ENCODE peak calls at places on chromosomes 6 and 20, in seven cellular contexts. N is CD8-positive, alpha-beta T cell; H is heart right ventricle; O is cardiac muscle cell; F is tibial artery; X is uterus; P is ovary. B is an unnamed sample.

GRCh38 chr20:45833883-45834796 is 541 bp downstream of the SNX21 start:
- DNase-seq in N (peak), H (peak), O (peak), F (peak), X (peak), P (peak), B (peak)

GRCh38 chr6:28922004-28922840 is 1.6 kb downstream of the TRIM27 start:
- DNase-seq in N (peak), H (no peak), O (peak), F (no peak), X (no peak), P (no peak), B (no peak)

GRCh38 chr6:165091121-165091785 is 218.2 kb downstream of the C6orf118 start:
- DNase-seq in N (no peak), H (no peak), O (no peak), F (no peak), X (no peak), P (no peak), B (no peak)

GRCh38 chr6:152846825-152847224 is 96.2 kb downstream of the VIP start:
- DNase-seq in N (no peak), H (no peak), O (no peak), F (no peak), X (no peak), P (no peak), B (no peak)

GRCh38 chr20:6162239-6162638 is 39.4 kb upstream of the FERMT1 start:
- DNase-seq in N (no peak), H (peak), O (peak), F (peak), X (peak), P (no peak), B (peak)

GRCh38 chr20:58481541-58482021 is 33.6 kb downstream of the APCDD1L start:
- DNase-seq in N (peak), H (peak), O (peak), F (no peak), X (no peak), P (no peak), B (no peak)

GRCh38 chr6:142872376-142872775 is 72.6 kb downstream of the HIVEP2 start:
- DNase-seq in N (no peak), H (no peak), O (no peak), F (no peak), X (no peak), P (no peak), B (no peak)

GRCh38 chr6:108168980-108169800 is 3.4 kb downstream of the NR2E1 start:
- DNase-seq in N (no peak), H (no peak), O (no peak), F (no peak), X (no peak), P (no peak), B (no peak)

GRCh38 chr6:165726915-165727314 is 63.9 kb upstream of the PDE10A start:
- DNase-seq in N (no peak), H (no peak), O (no peak), F (no peak), X (peak), P (no peak), B (no peak)

GRCh38 chr6:111105578-111105977 is 18.3 kb downstream of the SLC16A10 start:
- DNase-seq in N (peak), H (peak), O (peak), F (no peak), X (peak), P (peak), B (peak)

GRCh38 chr6:134551245-134551960 is 233.5 kb upstream of the SGK1 start:
- DNase-seq in N (no peak), H (no peak), O (no peak), F (no peak), X (no peak), P (no peak), B (no peak)

GRCh38 chr6:125197795-125198269 is 44.3 kb downstream of the TPD52L1 start:
- DNase-seq in N (no peak), H (peak), O (peak), F (peak), X (peak), P (peak), B (peak)

GRCh38 chr20:41278936-41279335 is 38.6 kb downstream of the ZHX3 start:
- DNase-seq in N (no peak), H (no peak), O (no peak), F (no peak), X (no peak), P (no peak), B (no peak)

GRCh38 chr6:75084872-75085381 is 120.9 kb downstream of the COL12A1 start:
- DNase-seq in N (no peak), H (peak), O (no peak), F (no peak), X (no peak), P (peak), B (no peak)

GRCh38 chr6:5205877-5206840 is 54.6 kb downstream of the LYRM4 start:
- DNase-seq in N (no peak), H (peak), O (peak), F (peak), X (peak), P (peak), B (peak)

GRCh38 chr6:163935158-163935762 is 520.7 kb downstream of the QKI start:
- DNase-seq in N (no peak), H (peak), O (no peak), F (no peak), X (no peak), P (no peak), B (no peak)

GRCh38 chr6:139627091-139627490 is 252.6 kb upstream of the CITED2 start:
- DNase-seq in N (no peak), H (no peak), O (no peak), F (no peak), X (no peak), P (no peak), B (no peak)

GRCh38 chr6:135505222-135505621 is 7.7 kb upstream of the AHI1 start:
- DNase-seq in N (no peak), H (no peak), O (no peak), F (no peak), X (no peak), P (no peak), B (no peak)

GRCh38 chr6:36827261-36828079 is 11.8 kb downstream of the CPNE5 start:
- DNase-seq in N (peak), H (no peak), O (no peak), F (peak), X (peak), P (peak), B (no peak)

GRCh38 chr6:16921399-16922110 is 160.3 kb upstream of the ATXN1 start:
- DNase-seq in N (no peak), H (no peak), O (no peak), F (no peak), X (no peak), P (no peak), B (no peak)

GRCh38 chr6:114648847-114649246 is 306.0 kb upstream of the HS3ST5 start:
- DNase-seq in N (no peak), H (no peak), O (no peak), F (no peak), X (no peak), P (no peak), B (no peak)

GRCh38 chr6:154613137-154613676 is 102.7 kb upstream of the CNKSR3 start:
- DNase-seq in N (no peak), H (no peak), O (no peak), F (no peak), X (no peak), P (no peak), B (no peak)

GRCh38 chr6:166930354-166930891 is 25.9 kb downstream of the RNASET2 start:
- DNase-seq in N (no peak), H (no peak), O (no peak), F (no peak), X (no peak), P (no peak), B (no peak)

GRCh38 chr6:129695373-129696027 is 14.5 kb downstream of the ARHGAP18 start:
- DNase-seq in N (no peak), H (no peak), O (no peak), F (no peak), X (no peak), P (no peak), B (no peak)

GRCh38 chr20:56362833-56363413 is 4.1 kb downstream of the FAM210B start:
- DNase-seq in N (no peak), H (no peak), O (no peak), F (no peak), X (no peak), P (peak), B (no peak)

GRCh38 chr6:52975580-52975979 is 19.5 kb downstream of the GSTA4 start:
- DNase-seq in N (no peak), H (no peak), O (no peak), F (no peak), X (no peak), P (no peak), B (no peak)

GRCh38 chr6:155399062-155399746 is 56.4 kb downstream of the NOX3 start:
- DNase-seq in N (no peak), H (no peak), O (no peak), F (no peak), X (no peak), P (no peak), B (no peak)

DNA sequence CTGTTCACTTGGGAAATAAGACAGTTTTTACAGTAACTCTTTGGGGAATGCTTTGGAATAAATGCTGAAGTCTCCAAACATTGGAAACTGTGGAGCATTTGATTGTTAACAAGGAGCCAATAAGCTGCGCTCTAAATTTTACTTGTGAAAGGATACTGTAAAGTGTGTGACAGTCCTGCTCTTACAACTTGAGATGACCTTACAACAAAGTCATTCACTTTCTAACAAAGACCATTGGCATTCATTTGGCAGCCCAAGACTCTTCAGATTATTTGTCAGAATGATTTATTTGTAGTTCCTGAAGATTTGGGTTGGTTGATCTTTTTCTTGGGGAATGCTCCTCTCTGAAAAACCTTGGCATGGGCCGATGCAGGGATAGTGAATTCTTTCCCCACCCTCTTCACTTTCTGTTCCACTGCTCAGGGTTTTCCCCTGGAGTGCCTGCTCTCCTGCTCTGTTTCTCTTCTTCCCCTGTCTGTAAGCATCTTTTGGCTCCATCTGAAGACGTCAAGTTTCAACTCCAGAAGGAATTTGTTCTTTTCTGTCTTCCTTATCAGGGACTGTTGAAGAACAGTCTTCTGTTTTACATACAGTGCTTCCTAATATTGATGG is 116.4 kb downstream of the AKAP7 start:
- DNase-seq in N (no peak), H (no peak), O (peak), F (no peak), X (no peak), P (no peak), B (no peak)
- H3K27ac ChIP-seq in N (no peak), H (no peak), O (no peak), F (no peak), X (no peak), P (no peak), B (no peak)

GRCh38 chr6:147205690-147206600 is 1.7 kb downstream of the STXBP5 start:
- DNase-seq in N (no peak), H (no peak), O (no peak), F (no peak), X (no peak), P (no peak), B (no peak)
- H3K27ac ChIP-seq in N (no peak), H (no peak), O (no peak), F (peak), X (peak), P (no peak), B (peak)

GRCh38 chr20:4844325-4844724 is 122.6 kb downstream of the PRND start:
- DNase-seq in N (no peak), H (no peak), O (no peak), F (no peak), X (no peak), P (no peak), B (peak)
- H3K27ac ChIP-seq in N (no peak), H (no peak), O (no peak), F (no peak), X (no peak), P (no peak), B (no peak)

DNA sequence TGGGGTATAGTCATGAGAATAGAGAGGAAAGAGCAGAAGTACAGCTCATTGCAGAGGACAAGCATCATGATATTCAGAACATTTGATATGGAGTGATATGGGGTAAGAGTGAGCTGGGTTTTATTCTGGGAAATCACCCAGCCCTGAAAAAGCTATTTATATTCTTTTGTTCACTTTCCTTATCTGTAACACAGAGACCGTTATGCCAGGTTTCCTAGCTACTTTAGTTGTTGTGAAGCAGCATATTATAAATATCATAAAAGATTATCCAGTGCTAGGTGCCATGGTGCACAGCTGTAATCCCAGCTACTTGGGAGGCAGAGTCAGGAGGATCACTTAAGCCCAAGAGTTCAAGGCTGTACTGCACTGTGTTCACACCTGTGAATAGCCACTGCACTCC is 9.8 kb upstream of the DEFB129 start:
- DNase-seq in N (no peak), H (no peak), O (no peak), F (no peak), X (no peak), P (no peak), B (no peak)
- H3K27ac ChIP-seq in N (no peak), H (no peak), O (no peak), F (no peak), X (no peak), P (no peak), B (no peak)

GRCh38 chr6:161027385-161027784 is 35.8 kb downstream of the MAP3K4 start:
- DNase-seq in N (no peak), H (no peak), O (no peak), F (no peak), X (no peak), P (no peak), B (no peak)

GRCh38 chr6:161024364-161024920 is 32.9 kb downstream of the MAP3K4 start:
- DNase-seq in N (no peak), H (no peak), O (no peak), F (no peak), X (no peak), P (no peak), B (no peak)

GRCh38 chr6:161033667-161034066 is 42.1 kb downstream of the MAP3K4 start:
- DNase-seq in N (no peak), H (no peak), O (peak), F (no peak), X (no peak), P (no peak), B (no peak)

GRCh38 chr6:161031721-161032495 is 40.3 kb downstream of the MAP3K4 start:
- DNase-seq in N (no peak), H (no peak), O (no peak), F (no peak), X (no peak), P (no peak), B (no peak)

GRCh38 chr6:161029195-161029809 is 37.7 kb downstream of the MAP3K4 start:
- DNase-seq in N (no peak), H (no peak), O (no peak), F (no peak), X (no peak), P (no peak), B (no peak)
- H3K27ac ChIP-seq in N (no peak), H (no peak), O (no peak), F (peak), X (peak), P (no peak), B (no peak)

GRCh38 chr6:160142115-160142715 is 20.6 kb downstream of the SLC22A1 start:
- DNase-seq in N (no peak), H (no peak), O (no peak), F (no peak), X (no peak), P (no peak), B (no peak)

GRCh38 chr6:160139420-160139851 is 17.8 kb downstream of the SLC22A1 start:
- DNase-seq in N (no peak), H (no peak), O (no peak), F (no peak), X (peak), P (peak), B (peak)

GRCh38 chr6:160138839-160139419 is 17.3 kb downstream of the SLC22A1 start:
- DNase-seq in N (no peak), H (no peak), O (no peak), F (no peak), X (no peak), P (no peak), B (peak)

GRCh38 chr6:160137989-160138835 is 16.6 kb downstream of the SLC22A1 start:
- DNase-seq in N (peak), H (peak), O (peak), F (peak), X (peak), P (peak), B (peak)

DNA sequence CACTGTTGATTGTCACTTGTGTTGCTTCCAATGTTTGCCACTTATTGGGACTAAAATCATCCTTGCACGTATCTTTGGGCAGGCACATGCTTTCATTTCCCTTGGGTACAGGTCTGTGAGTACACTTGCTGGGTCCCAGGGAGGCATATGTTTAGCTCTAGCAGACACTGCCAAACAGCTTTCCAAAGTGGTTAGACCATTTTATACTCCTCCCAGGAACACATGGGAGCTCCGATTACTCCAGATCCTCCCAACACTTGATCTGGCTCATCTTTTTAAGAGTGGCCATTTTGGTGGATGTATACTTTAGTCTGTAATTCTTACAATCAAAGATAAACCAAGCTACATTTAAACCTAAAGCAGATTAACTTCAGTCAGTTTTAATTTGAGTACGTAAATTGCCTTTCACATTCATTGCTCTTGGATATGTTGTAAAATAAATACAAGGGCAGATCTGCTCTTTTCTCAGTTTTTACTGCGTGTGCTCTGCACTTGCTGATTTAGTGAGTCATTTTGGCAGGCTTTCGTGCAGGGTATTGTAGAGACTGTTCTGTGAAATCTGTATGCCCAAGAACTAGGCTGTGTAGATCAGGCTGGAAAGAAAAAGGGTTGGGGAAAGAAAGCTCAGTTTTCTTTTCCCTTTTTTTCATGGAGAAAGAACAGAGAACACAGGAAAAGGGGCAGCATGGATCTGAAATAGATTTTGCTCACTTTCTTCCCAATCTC is 19.5 kb downstream of the SLC22A1 start:
- DNase-seq in N (no peak), H (no peak), O (no peak), F (no peak), X (no peak), P (no peak), B (peak)
- H3K27ac ChIP-seq in N (no peak), H (no peak), O (no peak), F (peak), X (peak), P (no peak), B (no peak)

GRCh38 chr6:149223934-149224333 is 93.6 kb upstream of the TAB2 start:
- DNase-seq in N (no peak), H (no peak), O (no peak), F (no peak), X (no peak), P (no peak), B (no peak)
- H3K27ac ChIP-seq in N (no peak), H (no peak), O (no peak), F (no peak), X (no peak), P (no peak), B (no peak)

GRCh38 chr20:21353236-21353635 is 44.1 kb downstream of the NKX2-4 start:
- DNase-seq in N (no peak), H (no peak), O (no peak), F (no peak), X (no peak), P (no peak), B (no peak)
- H3K27ac ChIP-seq in N (no peak), H (no peak), O (no peak), F (no peak), X (no peak), P (no peak), B (no peak)

DNA sequence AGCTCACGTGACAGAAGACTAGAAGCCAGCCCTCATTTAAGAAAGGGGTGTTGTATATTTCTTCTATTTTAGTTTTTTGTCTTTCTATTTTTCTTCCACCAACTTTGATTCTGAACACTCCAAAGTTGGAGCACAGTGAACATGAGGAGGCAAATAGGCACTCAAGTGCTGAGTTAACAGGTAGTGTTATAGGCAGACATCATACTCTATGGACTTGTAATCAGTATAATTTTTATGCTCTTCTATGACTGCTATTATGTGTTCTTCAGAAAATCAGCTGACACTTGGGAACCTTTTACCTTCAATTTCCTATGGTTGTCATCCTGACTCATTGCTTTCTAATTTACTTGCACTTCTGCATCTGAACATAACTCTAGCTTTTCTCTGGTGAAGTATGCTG is 396.3 kb upstream of the EYS start:
- DNase-seq in N (no peak), H (no peak), O (peak), F (no peak), X (no peak), P (no peak), B (no peak)
- H3K27ac ChIP-seq in N (no peak), H (no peak), O (peak), F (no peak), X (no peak), P (no peak), B (no peak)

DNA sequence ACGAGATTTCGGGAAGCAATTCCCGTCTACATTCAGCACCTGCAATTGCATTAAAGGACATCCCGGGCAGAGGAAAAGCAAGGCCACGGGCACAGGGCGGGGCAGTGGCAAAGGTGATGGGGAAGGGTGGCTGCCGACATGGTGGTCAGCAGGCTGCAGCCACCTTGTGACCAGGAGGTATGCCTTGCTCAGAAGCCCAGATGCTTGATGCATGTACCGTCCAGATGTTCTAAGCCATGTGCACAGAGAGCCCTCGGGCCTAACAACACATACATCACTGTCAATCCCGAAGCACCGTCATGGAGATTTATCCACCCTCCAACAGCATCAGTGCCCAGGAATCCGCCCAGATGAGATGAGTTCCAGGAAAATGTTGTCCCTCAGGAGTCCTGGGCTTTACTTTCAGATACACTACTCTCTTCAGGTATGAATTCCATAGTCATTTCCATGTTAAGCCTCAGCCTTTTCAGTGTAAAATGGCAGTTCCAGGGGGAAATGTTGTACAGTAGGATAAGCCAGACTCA is 77.8 kb upstream of the FRMD1 start:
- DNase-seq in N (no peak), H (no peak), O (no peak), F (no peak), X (no peak), P (no peak), B (peak)
- H3K27ac ChIP-seq in N (no peak), H (no peak), O (no peak), F (no peak), X (peak), P (no peak), B (no peak)

B was measured in right atrium auricular region.